ENCODE peak calls at places on chromosomes 3 and 15, in four cellular contexts. K, Q, O and R are unnamed samples.

GRCh38 chr3:27553868-27554540 is 69.8 kb upstream of the SLC4A7 start:
- DNase-seq in Q (no peak), O (no peak), K (no peak), R (no peak)

GRCh38 chr3:126540946-126541627 is 17.1 kb downstream of the CHST13 start:
- DNase-seq in K (peak), Q (no peak), O (no peak), R (no peak)

GRCh38 chr3:120597445-120598049 is 1.4 kb downstream of the NDUFB4 start:
- DNase-seq in K (no peak), O (peak), Q (no peak), R (no peak)

GRCh38 chr3:130894873-130895330 is 1.0 kb downstream of the ATP2C1 start:
- DNase-seq in K (no peak), Q (no peak), O (no peak), R (no peak)

GRCh38 chr3:100913870-100914654 is 79.2 kb downstream of the ABI3BP start:
- DNase-seq in Q (no peak), O (no peak), K (no peak), R (no peak)

GRCh38 chr3:172127929-172128580 is 88.7 kb downstream of the FNDC3B start:
- DNase-seq in O (no peak), Q (peak), K (no peak), R (no peak)

GRCh38 chr3:159882784-159883779 is 105.6 kb upstream of the IL12A start:
- DNase-seq in O (no peak), Q (no peak), K (no peak), R (peak)

GRCh38 chr3:34216713-34217346 is 418.4 kb downstream of the PDCD6IP start:
- DNase-seq in O (no peak), K (no peak), Q (no peak), R (no peak)

GRCh38 chr3:126284258-126284904 is 72.8 kb downstream of the KLF15 start:
- DNase-seq in K (no peak), Q (no peak), O (no peak), R (no peak)

GRCh38 chr3:40044487-40044886 is 235.1 kb downstream of the MYRIP start:
- DNase-seq in Q (no peak), O (no peak), K (no peak), R (no peak)

GRCh38 chr3:71429610-71429988 is 153.9 kb downstream of the FOXP1 start:
- DNase-seq in K (no peak), O (no peak), Q (no peak), R (no peak)

GRCh38 chr3:99839613-99840012 is 22.0 kb downstream of the CMSS1 start:
- DNase-seq in O (no peak), Q (no peak), K (no peak), R (no peak)

GRCh38 chr15:24919446-24919845 is 35.3 kb upstream of the SNRPN start:
- DNase-seq in Q (no peak), K (no peak), O (no peak), R (no peak)

GRCh38 chr3:146536681-146537080 is 7.7 kb downstream of the PLSCR1 start:
- DNase-seq in Q (no peak), K (no peak), O (no peak), R (no peak)

GRCh38 chr3:29011441-29011840 is 269.4 kb upstream of the RBMS3 start:
- DNase-seq in Q (no peak), O (no peak), K (no peak), R (no peak)

GRCh38 chr15:59222106-59222505 is 15.5 kb downstream of the LDHAL6B start:
- DNase-seq in O (no peak), K (no peak), Q (no peak), R (no peak)

GRCh38 chr3:50242778-50243551 is 7.0 kb downstream of the GNAI2 start:
- DNase-seq in Q (no peak), K (no peak), O (no peak), R (no peak)
- TF ChIP-seq TARDBP in Q (no peak), K (no peak), O (no peak), R (no peak)

DNA sequence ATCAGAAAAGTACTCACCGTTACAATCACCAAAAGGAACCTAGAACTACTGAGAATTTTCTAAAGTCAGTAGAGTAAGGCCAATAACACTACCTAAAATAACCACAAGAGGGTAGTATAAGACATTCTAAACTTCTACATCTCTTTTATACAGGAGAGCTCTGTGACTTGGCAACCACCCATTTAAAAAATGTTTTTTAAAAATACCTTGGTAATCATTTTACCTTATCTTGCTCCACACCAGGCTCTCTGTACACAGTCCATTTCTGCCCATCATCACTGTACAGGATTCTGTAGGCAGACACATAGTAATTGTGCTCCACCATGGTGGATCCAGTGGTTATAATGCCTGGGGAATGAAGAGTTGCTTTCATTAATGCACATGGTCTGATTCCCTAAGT is 54.4 kb downstream of the ST3GAL6 start:
- DNase-seq in K (peak), O (no peak), Q (peak), R (peak)
- TF ChIP-seq TARDBP in K (no peak), O (no peak), Q (no peak), R (no peak)

GRCh38 chr15:35209838-35210237 is 124.7 kb upstream of the NANOGP8 start:
- DNase-seq in K (no peak), Q (peak), O (no peak), R (no peak)

GRCh38 chr15:35210370-35210769 is 125.3 kb upstream of the NANOGP8 start:
- DNase-seq in Q (no peak), O (no peak), K (no peak), R (no peak)

GRCh38 chr15:35211240-35211952 is 126.3 kb upstream of the NANOGP8 start:
- DNase-seq in O (no peak), Q (no peak), K (no peak), R (no peak)

GRCh38 chr15:35208353-35208752 is 123.3 kb upstream of the NANOGP8 start:
- DNase-seq in O (no peak), Q (no peak), K (no peak), R (no peak)

DNA sequence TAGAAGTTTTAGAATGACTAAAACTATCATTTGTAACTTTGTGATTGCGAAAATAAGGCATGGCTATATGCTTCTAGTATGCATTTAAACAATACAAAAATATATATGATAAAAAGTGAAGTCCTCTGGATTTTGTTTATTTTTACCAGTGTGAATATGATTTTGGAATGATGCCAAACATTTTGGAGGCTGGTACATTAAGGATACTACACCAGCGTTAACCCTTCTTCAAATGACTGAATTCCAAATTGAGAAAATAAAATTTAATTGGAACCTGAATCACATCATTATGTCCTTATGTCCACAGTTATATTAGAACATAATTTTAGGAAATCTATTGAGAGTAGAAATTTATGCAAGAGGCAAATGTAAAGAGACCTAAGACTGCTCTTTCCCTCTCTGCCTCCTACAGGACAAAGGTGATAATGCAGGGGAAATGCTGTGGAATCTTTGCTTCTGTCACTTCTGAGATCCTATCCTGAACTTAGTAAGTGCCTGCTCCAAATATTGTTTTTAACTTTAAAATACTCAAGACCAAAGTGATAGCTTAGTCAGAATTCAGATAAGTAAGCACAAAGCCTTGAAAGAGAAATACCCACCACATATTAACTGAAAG is 121.1 kb upstream of the NANOGP8 start:
- DNase-seq in Q (peak), O (no peak), K (peak), R (no peak)
- TF ChIP-seq TARDBP in Q (no peak), O (no peak), K (no peak), R (no peak)

GRCh38 chr3:124972457-124972856 is 37.9 kb upstream of the MUC13 start:
- DNase-seq in O (no peak), Q (no peak), K (no peak), R (no peak)
- TF ChIP-seq TARDBP in O (no peak), Q (no peak), K (no peak), R (no peak)

GRCh38 chr15:65421360-65422215 is 1.2 kb downstream of the IGDCC4 start:
- DNase-seq in K (peak), O (no peak), Q (no peak), R (peak)
- TF ChIP-seq TARDBP in K (no peak), O (peak), Q (no peak), R (no peak)

DNA sequence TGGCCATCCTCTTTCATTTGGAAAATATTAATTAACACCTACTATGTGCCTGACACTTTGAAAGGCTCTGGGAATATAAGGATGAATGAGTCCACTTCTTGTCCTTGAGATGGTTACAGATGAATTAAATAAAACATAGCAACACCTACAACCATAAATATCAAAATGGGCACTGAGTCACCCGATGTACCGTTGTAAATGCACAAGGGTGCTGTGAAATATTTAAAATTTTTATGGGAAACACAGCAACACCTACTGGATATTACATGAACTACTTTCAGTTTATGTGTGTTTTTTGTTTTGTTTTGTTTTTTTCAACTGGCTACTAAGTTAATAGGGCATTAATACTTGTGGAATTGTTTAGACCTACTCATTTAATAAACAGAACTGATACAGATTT is 239.0 kb upstream of the NAALADL2 start:
- DNase-seq in O (no peak), K (no peak), Q (no peak), R (no peak)
- TF ChIP-seq TARDBP in O (no peak), K (no peak), Q (no peak), R (no peak)

DNA sequence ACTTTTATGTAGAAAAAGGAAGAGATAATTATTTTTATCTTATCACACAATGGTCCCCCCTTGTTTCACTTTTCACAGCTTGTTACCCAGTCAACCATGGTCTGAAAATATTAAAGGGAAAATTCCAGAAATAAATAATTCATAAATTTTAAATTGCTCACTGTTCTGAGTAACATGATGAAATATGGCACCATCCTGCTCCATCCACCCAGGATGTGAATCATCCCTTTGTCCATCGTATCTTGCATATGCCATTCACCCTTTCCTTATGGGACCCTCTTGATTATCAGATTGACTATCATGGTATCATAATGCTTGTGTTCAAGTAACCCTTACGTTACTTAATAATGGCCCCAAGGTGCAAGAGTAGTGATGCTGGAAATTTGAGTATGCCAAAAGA is 43.7 kb downstream of the ANKRD28 start:
- DNase-seq in K (no peak), O (no peak), Q (no peak), R (no peak)
- TF ChIP-seq TARDBP in K (no peak), O (no peak), Q (no peak), R (no peak)

GRCh38 chr3:53160660-53161344 is at the start of gene PRKCD:
- DNase-seq in K (peak), O (no peak), Q (peak), R (peak)

GRCh38 chr3:53160335-53160659 is 712 bp upstream of the PRKCD start:
- DNase-seq in Q (no peak), O (no peak), K (no peak), R (no peak)

GRCh38 chr3:53157974-53158580 is 2.9 kb upstream of the PRKCD start:
- DNase-seq in O (no peak), K (no peak), Q (no peak), R (no peak)

GRCh38 chr3:53158700-53159414 is 2.2 kb upstream of the PRKCD start:
- DNase-seq in Q (no peak), K (no peak), O (no peak), R (no peak)

DNA sequence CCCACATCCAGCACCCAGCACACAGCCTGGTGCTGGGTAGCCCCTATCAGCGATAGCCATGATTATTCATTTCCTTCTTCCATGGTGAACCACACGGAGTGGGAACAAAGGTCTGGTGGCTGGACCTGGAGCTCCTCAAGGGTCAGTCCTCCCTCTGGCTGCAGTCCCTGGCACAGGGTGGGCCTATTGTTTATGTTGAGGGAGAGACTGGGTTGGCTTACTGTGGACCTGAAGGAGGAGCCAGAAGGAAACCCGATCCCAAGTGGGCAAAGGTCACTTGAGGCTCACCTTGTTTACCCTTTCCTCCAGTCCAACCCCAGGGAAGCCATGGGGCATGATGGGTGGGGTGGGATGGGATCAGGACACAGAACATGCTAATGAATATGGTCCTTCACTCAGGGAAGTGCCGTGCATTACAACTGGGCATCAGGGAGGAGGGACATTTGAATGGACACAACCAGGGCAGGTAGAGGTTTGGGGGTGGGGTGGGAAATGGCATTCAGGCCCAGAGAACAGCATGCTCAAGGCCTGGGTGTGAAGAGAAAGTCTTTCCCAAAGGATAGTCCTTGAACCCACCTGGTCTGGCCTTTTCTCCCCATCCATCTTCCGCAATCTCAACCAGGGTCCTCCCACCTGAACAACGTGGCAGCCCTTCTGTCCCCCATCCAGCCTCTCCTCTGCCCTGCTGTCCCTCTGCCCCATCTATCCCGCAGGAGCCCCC is 1.4 kb upstream of the PRKCD start:
- DNase-seq in K (no peak), Q (peak), O (no peak), R (no peak)
- TF ChIP-seq TARDBP in K (no peak), Q (no peak), O (no peak), R (no peak)

DNA sequence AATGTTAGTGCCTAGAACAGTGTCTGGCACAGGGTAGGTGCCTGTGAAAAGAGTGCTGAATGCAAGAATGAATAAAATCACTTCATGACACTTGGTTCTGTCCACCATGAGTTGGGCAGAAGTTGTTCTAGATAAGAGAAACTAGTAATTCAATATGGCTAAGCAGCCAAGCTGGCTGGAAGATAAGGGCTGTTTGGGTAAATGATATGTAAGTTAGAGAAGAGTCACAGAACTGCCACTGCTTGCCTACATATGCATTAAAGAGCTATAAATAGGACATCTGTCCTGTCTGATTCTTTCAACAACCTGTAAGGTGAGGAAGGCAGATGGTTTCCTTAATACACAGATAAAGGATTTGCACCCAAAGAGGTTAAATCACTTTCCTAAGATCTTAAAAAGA is 13.1 kb downstream of the MTMR10 start:
- DNase-seq in Q (no peak), K (peak), O (no peak), R (no peak)
- TF ChIP-seq TARDBP in Q (no peak), K (peak), O (no peak), R (no peak)

GRCh38 chr3:18098960-18099587 is 326.1 kb downstream of the SATB1 start:
- DNase-seq in K (no peak), O (no peak), Q (no peak), R (no peak)

GRCh38 chr3:18097989-18098388 is 327.1 kb downstream of the SATB1 start:
- DNase-seq in K (no peak), Q (no peak), O (no peak), R (no peak)

GRCh38 chr3:18100126-18100525 is 325.0 kb downstream of the SATB1 start:
- DNase-seq in Q (no peak), O (no peak), K (no peak), R (no peak)

GRCh38 chr3:18097473-18097872 is 327.7 kb downstream of the SATB1 start:
- DNase-seq in Q (no peak), K (no peak), O (no peak), R (no peak)

GRCh38 chr3:18099611-18100010 is 325.5 kb downstream of the SATB1 start:
- DNase-seq in O (no peak), K (no peak), Q (no peak), R (no peak)
- TF ChIP-seq TARDBP in O (no peak), K (no peak), Q (no peak), R (no peak)